ENCODE peak calls at places on chromosomes 3 and 15, in ten cellular contexts. S is RWPE2, N is BJ, R is AG09309, U is right lobe of liver, H is AG04450, W is psoas muscle, A is heart right ventricle, O is HepG2, L is astrocyte of the spinal cord. M is an unnamed sample.

GRCh38 chr15:50064674-50065073 is 54.4 kb downstream of the ATP8B4 start:
- DNase-seq in N (no peak), L (no peak), R (no peak), O (no peak), A (no peak), W (no peak), U (no peak), S (no peak), H (no peak), M (no peak)

GRCh38 chr3:82643948-82644347 is 882.5 kb upstream of the GBE1 start:
- DNase-seq in W (no peak), U (no peak), O (peak), S (no peak), A (no peak), N (no peak), L (no peak), H (no peak), R (no peak), M (no peak)

GRCh38 chr15:100340721-100341661 is 784 bp downstream of the ADAMTS17 start:
- DNase-seq in O (no peak), N (no peak), A (no peak), S (no peak), W (peak), H (no peak), L (no peak), U (no peak), R (no peak), M (no peak)

GRCh38 chr15:70815604-70816003 is 38.4 kb downstream of the LARP6 start:
- DNase-seq in U (no peak), L (no peak), S (peak), W (no peak), R (no peak), A (no peak), N (no peak), O (peak), H (no peak), M (no peak)

GRCh38 chr15:83613716-83614115 is 40.2 kb upstream of the ADAMTSL3 start:
- DNase-seq in L (peak), N (no peak), W (no peak), R (no peak), U (no peak), A (no peak), H (no peak), S (no peak), O (no peak), M (no peak)

GRCh38 chr3:178485756-178486155 is 50.5 kb upstream of the KCNMB2 start:
- DNase-seq in N (peak), R (peak), U (no peak), A (no peak), O (no peak), H (no peak), L (peak), S (no peak), W (no peak), M (no peak)

GRCh38 chr15:59594493-59594942 is 17.1 kb upstream of the GCNT3 start:
- DNase-seq in N (peak), W (no peak), S (no peak), O (peak), L (peak), R (peak), A (peak), U (no peak), H (peak), M (no peak)

GRCh38 chr3:127565711-127566110 is 24.8 kb downstream of the TPRA1 start:
- DNase-seq in W (no peak), O (no peak), R (no peak), A (no peak), U (no peak), H (no peak), S (no peak), N (no peak), L (no peak), M (no peak)

GRCh38 chr3:25576836-25577454 is 87.8 kb downstream of the TOP2B start:
- DNase-seq in R (no peak), N (no peak), U (no peak), W (no peak), S (no peak), H (no peak), A (no peak), O (no peak), L (no peak), M (no peak)

GRCh38 chr3:136465296-136465695 is 215.2 kb downstream of the PCCB start:
- DNase-seq in R (no peak), H (no peak), A (no peak), W (no peak), S (no peak), O (no peak), L (no peak), N (no peak), U (no peak), M (no peak)

GRCh38 chr3:165755571-165755970 is 81.7 kb downstream of the BCHE start:
- DNase-seq in A (no peak), N (no peak), U (no peak), R (no peak), O (no peak), S (no peak), L (no peak), W (no peak), H (no peak), M (no peak)

GRCh38 chr15:48811325-48811938 is 563 bp upstream of the CEP152 start:
- DNase-seq in U (no peak), S (no peak), R (no peak), W (no peak), O (peak), L (no peak), N (no peak), A (no peak), H (no peak), M (no peak)

GRCh38 chr15:71591057-71591456 is 219.3 kb upstream of the NR2E3 start:
- DNase-seq in S (no peak), N (no peak), H (no peak), L (no peak), U (no peak), O (no peak), A (no peak), R (no peak), W (no peak), M (no peak)

GRCh38 chr15:80246425-80246894 is 5.6 kb downstream of the CTXND1 start:
- DNase-seq in R (no peak), H (no peak), U (peak), A (peak), S (no peak), N (no peak), L (no peak), O (peak), W (no peak), M (peak)

GRCh38 chr3:108408883-108409612 is 101.3 kb downstream of the MYH15 start:
- DNase-seq in W (no peak), R (no peak), O (no peak), N (no peak), A (no peak), L (no peak), U (no peak), S (no peak), H (no peak), M (no peak)

GRCh38 chr3:14508966-14509795 is 31.0 kb downstream of the GRIP2 start:
- DNase-seq in L (no peak), H (no peak), W (peak), A (peak), N (no peak), R (no peak), U (peak), O (peak), S (peak), M (peak)

GRCh38 chr3:123066599-123066895 is 278 bp upstream of the PDIA5 start:
- DNase-seq in W (no peak), U (no peak), S (no peak), L (no peak), R (no peak), N (no peak), O (no peak), H (no peak), A (no peak), M (no peak)

GRCh38 chr3:37964716-37965115 is 25.9 kb upstream of the VILL start:
- DNase-seq in N (no peak), U (no peak), L (no peak), W (no peak), R (no peak), S (no peak), A (no peak), H (no peak), O (peak), M (no peak)

GRCh38 chr3:51706021-51706485 is 815 bp upstream of the GRM2 start:
- DNase-seq in A (no peak), L (no peak), H (no peak), W (no peak), S (peak), O (no peak), U (peak), N (no peak), R (no peak), M (no peak)

GRCh38 chr3:62154457-62155148 is 218.7 kb downstream of the FEZF2 start:
- DNase-seq in N (no peak), H (no peak), U (no peak), W (no peak), S (no peak), R (no peak), O (peak), A (peak), L (no peak), M (peak)

GRCh38 chr15:31330836-31331235 is 4.2 kb downstream of the KLF13 start:
- DNase-seq in L (no peak), N (no peak), R (no peak), O (no peak), W (no peak), S (no peak), A (peak), H (no peak), U (peak), M (peak)

GRCh38 chr3:4720316-4721075 is 227.3 kb downstream of the ITPR1 start:
- DNase-seq in U (peak), H (no peak), A (peak), N (no peak), L (peak), S (no peak), O (peak), R (peak), W (peak), M (peak)

GRCh38 chr3:127172670-127173515 is 20.0 kb upstream of the PRR23E start:
- DNase-seq in A (no peak), W (no peak), H (peak), O (no peak), S (no peak), L (peak), R (no peak), N (peak), U (no peak), M (no peak)

GRCh38 chr15:98884894-98885293 is 122.7 kb downstream of the PGPEP1L start:
- DNase-seq in O (no peak), S (no peak), A (no peak), R (no peak), W (peak), H (no peak), L (no peak), N (no peak), U (no peak), M (peak)

DNA sequence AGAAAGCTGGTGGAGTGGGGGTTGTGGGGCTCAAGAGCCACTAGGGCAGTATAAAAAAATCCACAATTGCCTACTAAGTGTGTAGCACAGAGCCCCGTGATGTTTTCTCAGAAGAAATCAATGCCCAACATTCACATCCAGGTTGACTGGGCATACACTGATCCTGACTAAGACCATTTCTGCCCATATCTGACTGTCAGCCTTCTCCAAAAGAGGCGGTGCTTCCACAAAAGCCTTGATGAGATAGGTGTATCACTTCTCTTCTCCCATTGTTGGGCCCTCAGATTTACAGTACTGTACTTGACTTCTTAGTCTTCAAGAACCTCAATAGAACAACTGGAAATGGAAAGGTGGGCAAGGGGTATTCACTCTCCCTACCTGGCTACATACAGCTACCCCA is 1.4 kb downstream of the POPDC2 start:
- DNase-seq in A (no peak), O (no peak), L (no peak), H (no peak), S (no peak), N (no peak), W (no peak), U (no peak), R (no peak), M (no peak)
- H3K4me3 ChIP-seq in A (peak), O (no peak), L (no peak), H (no peak), S (no peak), N (no peak), W (peak), U (no peak), R (no peak), M (peak)

GRCh38 chr15:76972420-76973361 is 22.2 kb upstream of the PSTPIP1 start:
- DNase-seq in A (peak), U (no peak), W (peak), N (no peak), S (no peak), H (no peak), O (no peak), R (no peak), L (no peak), M (no peak)
- H3K4me3 ChIP-seq in A (peak), U (no peak), W (peak), N (no peak), S (no peak), H (no peak), O (no peak), R (peak), L (no peak), M (peak)

GRCh38 chr3:29335438-29335837 is 54.6 kb downstream of the RBMS3 start:
- DNase-seq in S (peak), R (peak), H (peak), A (peak), O (no peak), L (peak), N (peak), W (peak), U (peak), M (peak)
- H3K4me3 ChIP-seq in S (no peak), R (peak), H (peak), A (peak), O (no peak), L (peak), N (peak), W (peak), U (no peak), M (peak)

GRCh38 chr15:67059127-67059553 is 6.3 kb upstream of the SMAD3 start:
- DNase-seq in U (peak), R (no peak), N (no peak), A (no peak), W (no peak), O (peak), S (no peak), L (no peak), H (no peak), M (peak)
- H3K4me3 ChIP-seq in U (peak), R (no peak), N (no peak), A (no peak), W (no peak), O (peak), S (no peak), L (no peak), H (no peak), M (no peak)

GRCh38 chr3:12869025-12869695 is 27.8 kb upstream of the RPL32 start:
- DNase-seq in H (no peak), L (no peak), W (peak), O (no peak), R (no peak), S (no peak), U (no peak), A (peak), N (no peak), M (peak)
- H3K4me3 ChIP-seq in H (peak), L (no peak), W (no peak), O (no peak), R (no peak), S (no peak), U (no peak), A (peak), N (no peak), M (peak)

DNA sequence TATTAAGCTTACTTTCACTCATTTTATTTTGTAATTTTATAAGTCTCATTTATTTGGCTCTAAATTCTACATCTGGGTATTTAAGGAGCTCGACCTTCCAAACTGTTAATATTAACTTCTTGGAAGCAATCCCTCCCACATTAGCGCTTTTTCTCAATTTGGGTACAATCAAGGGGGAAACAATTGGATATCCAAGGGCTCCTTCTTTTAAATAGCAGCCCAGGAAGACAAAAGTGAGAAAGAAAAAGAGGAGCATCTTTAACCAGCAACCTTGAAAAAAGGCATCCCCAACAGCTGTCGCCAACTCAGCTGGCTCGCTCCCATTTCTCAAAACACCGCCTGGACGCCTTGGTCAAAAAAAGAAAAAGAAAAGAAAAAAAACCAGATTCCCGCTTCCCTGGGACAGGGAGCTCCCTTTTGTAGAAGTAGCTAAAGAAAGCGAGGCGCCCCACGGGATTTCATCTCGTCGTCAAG is 864 bp downstream of the C3orf70 start:
- DNase-seq in N (no peak), L (no peak), W (no peak), U (no peak), R (no peak), H (no peak), S (no peak), A (peak), O (no peak), M (no peak)
- H3K4me3 ChIP-seq in N (peak), L (peak), W (peak), U (peak), R (peak), H (peak), S (peak), A (peak), O (peak), M (peak)

DNA sequence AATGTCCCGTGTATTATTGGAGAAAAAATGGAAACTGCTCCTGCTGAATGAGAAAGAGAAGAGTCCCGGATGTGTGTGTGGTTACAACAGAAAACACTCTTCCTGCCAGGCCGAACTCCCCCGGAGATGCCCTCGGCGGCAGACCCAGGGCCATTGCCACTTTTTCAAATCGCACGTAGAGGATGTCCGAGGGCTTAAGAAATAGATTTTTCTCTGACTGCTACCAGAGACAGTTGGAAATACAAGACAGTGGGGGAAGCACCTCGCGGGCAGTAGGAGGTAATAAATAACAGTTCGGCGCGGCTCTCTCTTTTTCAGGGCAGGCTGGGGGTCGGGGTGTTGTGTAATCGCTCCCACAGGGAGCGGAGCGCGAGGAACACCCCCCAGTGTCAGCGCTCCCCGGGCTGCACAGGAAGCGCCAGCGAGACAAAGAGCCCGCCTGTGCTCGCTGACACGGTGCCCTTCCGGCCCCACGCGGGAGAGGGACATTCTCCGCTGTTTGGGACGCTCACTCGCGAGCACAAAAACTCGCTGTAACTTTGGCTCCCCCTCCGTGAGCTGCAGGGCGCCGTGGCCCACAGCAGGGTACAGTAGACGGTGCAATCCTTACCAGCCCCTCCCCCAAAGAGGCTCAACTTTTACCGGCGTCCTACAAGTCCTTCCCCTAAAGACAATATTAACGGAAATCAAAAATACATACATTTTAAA is 1.1 kb downstream of the VGLL4 start:
- DNase-seq in L (peak), O (peak), H (peak), S (no peak), W (peak), N (peak), A (peak), U (peak), R (peak), M (peak)
- H3K4me3 ChIP-seq in L (peak), O (peak), H (peak), S (peak), W (peak), N (peak), A (peak), U (peak), R (peak), M (peak)

GRCh38 chr3:129001101-129001816 is at the start of gene EFCC1:
- DNase-seq in L (no peak), S (no peak), A (peak), U (no peak), O (no peak), H (no peak), N (no peak), W (peak), R (no peak), M (no peak)

GRCh38 chr3:129003578-129004112 is 2.5 kb downstream of the EFCC1 start:
- DNase-seq in O (peak), S (no peak), L (no peak), R (no peak), W (no peak), U (peak), N (no peak), A (no peak), H (no peak), M (peak)

GRCh38 chr3:129004639-129005295 is 3.7 kb downstream of the EFCC1 start:
- DNase-seq in S (no peak), A (no peak), O (no peak), H (no peak), U (no peak), R (no peak), W (no peak), L (no peak), N (no peak), M (no peak)

GRCh38 chr3:129001817-129002572 is 891 bp downstream of the EFCC1 start:
- DNase-seq in N (no peak), R (no peak), W (no peak), A (no peak), U (no peak), O (no peak), H (no peak), L (no peak), S (no peak), M (no peak)

GRCh38 chr3:129002573-129003569 is 1.8 kb downstream of the EFCC1 start:
- DNase-seq in N (no peak), U (no peak), W (no peak), H (no peak), A (no peak), S (no peak), O (no peak), L (no peak), R (no peak), M (no peak)
- H3K4me3 ChIP-seq in N (no peak), U (no peak), W (peak), H (no peak), A (peak), S (no peak), O (no peak), L (no peak), R (no peak), M (peak)